ENCODE peak calls at places on chromosomes 4 and X, in seven cellular contexts. One of them, this sample, is unnamed.

GRCh38 chr4:40492747-40493146 is 136.9 kb downstream of the RBM47 start:
- DNase-seq in MG63: no peak
- DNase-seq in nephron progenitor cell: no peak
- DNase-seq in stimulated activated CD8-positive, alpha-beta memory T cell treated with anti-CD3 and anti-CD28 coated beads, Interleukin-2, amount 100 ng/mL, for 1 hour: no peak
- DNase-seq in GM13976: no peak
- DNase-seq in coronary artery: no peak
- DNase-seq in NCI-H748 treated with DMSO at 0.1 percent for 48 hours: no peak
- DNase-seq in this sample: no peak

GRCh38 chr4:148192526-148192925 is 249.7 kb downstream of the NR3C2 start:
- DNase-seq in MG63: no peak
- DNase-seq in nephron progenitor cell: no peak
- DNase-seq in stimulated activated CD8-positive, alpha-beta memory T cell treated with anti-CD3 and anti-CD28 coated beads, Interleukin-2, amount 100 ng/mL, for 1 hour: no peak
- DNase-seq in GM13976: no peak
- DNase-seq in coronary artery: no peak
- DNase-seq in NCI-H748 treated with DMSO at 0.1 percent for 48 hours: no peak
- DNase-seq in this sample: peak

GRCh38 chrX:323721-324628 is 5.4 kb upstream of the GTPBP6 start:
- DNase-seq in MG63: peak
- DNase-seq in nephron progenitor cell: peak
- DNase-seq in stimulated activated CD8-positive, alpha-beta memory T cell treated with anti-CD3 and anti-CD28 coated beads, Interleukin-2, amount 100 ng/mL, for 1 hour: no peak
- DNase-seq in GM13976: no peak
- DNase-seq in coronary artery: no peak
- DNase-seq in NCI-H748 treated with DMSO at 0.1 percent for 48 hours: no peak
- DNase-seq in this sample: no peak

GRCh38 chrX:131366387-131366786 is 77.3 kb upstream of the IGSF1 start:
- DNase-seq in MG63: no peak
- DNase-seq in nephron progenitor cell: no peak
- DNase-seq in stimulated activated CD8-positive, alpha-beta memory T cell treated with anti-CD3 and anti-CD28 coated beads, Interleukin-2, amount 100 ng/mL, for 1 hour: no peak
- DNase-seq in GM13976: no peak
- DNase-seq in coronary artery: no peak
- DNase-seq in NCI-H748 treated with DMSO at 0.1 percent for 48 hours: no peak
- DNase-seq in this sample: no peak

GRCh38 chr4:69787879-69788278 is 27.5 kb upstream of the SULT1B1 start:
- DNase-seq in MG63: peak
- DNase-seq in nephron progenitor cell: no peak
- DNase-seq in stimulated activated CD8-positive, alpha-beta memory T cell treated with anti-CD3 and anti-CD28 coated beads, Interleukin-2, amount 100 ng/mL, for 1 hour: no peak
- DNase-seq in GM13976: no peak
- DNase-seq in coronary artery: no peak
- DNase-seq in NCI-H748 treated with DMSO at 0.1 percent for 48 hours: no peak
- DNase-seq in this sample: no peak

GRCh38 chrX:139720136-139720535 is 12.2 kb upstream of the MCF2 start:
- DNase-seq in MG63: no peak
- DNase-seq in nephron progenitor cell: peak
- DNase-seq in stimulated activated CD8-positive, alpha-beta memory T cell treated with anti-CD3 and anti-CD28 coated beads, Interleukin-2, amount 100 ng/mL, for 1 hour: no peak
- DNase-seq in GM13976: no peak
- DNase-seq in coronary artery: no peak
- DNase-seq in NCI-H748 treated with DMSO at 0.1 percent for 48 hours: no peak
- DNase-seq in this sample: no peak

GRCh38 chrX:45422216-45422925 is 221.7 kb upstream of the DIPK2B start:
- DNase-seq in MG63: no peak
- DNase-seq in nephron progenitor cell: no peak
- DNase-seq in stimulated activated CD8-positive, alpha-beta memory T cell treated with anti-CD3 and anti-CD28 coated beads, Interleukin-2, amount 100 ng/mL, for 1 hour: no peak
- DNase-seq in GM13976: no peak
- DNase-seq in coronary artery: no peak
- DNase-seq in NCI-H748 treated with DMSO at 0.1 percent for 48 hours: no peak
- DNase-seq in this sample: no peak

GRCh38 chr4:65658117-65658516 is 12.2 kb downstream of the EPHA5 start:
- DNase-seq in MG63: no peak
- DNase-seq in nephron progenitor cell: no peak
- DNase-seq in stimulated activated CD8-positive, alpha-beta memory T cell treated with anti-CD3 and anti-CD28 coated beads, Interleukin-2, amount 100 ng/mL, for 1 hour: no peak
- DNase-seq in GM13976: no peak
- DNase-seq in coronary artery: no peak
- DNase-seq in NCI-H748 treated with DMSO at 0.1 percent for 48 hours: no peak
- DNase-seq in this sample: no peak

GRCh38 chr4:142549726-142550463 is 296.2 kb downstream of the INPP4B start:
- DNase-seq in MG63: peak
- DNase-seq in nephron progenitor cell: no peak
- DNase-seq in stimulated activated CD8-positive, alpha-beta memory T cell treated with anti-CD3 and anti-CD28 coated beads, Interleukin-2, amount 100 ng/mL, for 1 hour: no peak
- DNase-seq in GM13976: no peak
- DNase-seq in coronary artery: no peak
- DNase-seq in NCI-H748 treated with DMSO at 0.1 percent for 48 hours: peak
- DNase-seq in this sample: no peak

GRCh38 chrX:143663755-143664154 is 27.9 kb upstream of the SLITRK4 start:
- DNase-seq in MG63: no peak
- DNase-seq in nephron progenitor cell: no peak
- DNase-seq in stimulated activated CD8-positive, alpha-beta memory T cell treated with anti-CD3 and anti-CD28 coated beads, Interleukin-2, amount 100 ng/mL, for 1 hour: no peak
- DNase-seq in GM13976: no peak
- DNase-seq in coronary artery: no peak
- DNase-seq in NCI-H748 treated with DMSO at 0.1 percent for 48 hours: no peak
- DNase-seq in this sample: no peak

GRCh38 chrX:14886252-14886651 is 13.0 kb downstream of the MOSPD2 start:
- DNase-seq in MG63: no peak
- DNase-seq in nephron progenitor cell: no peak
- DNase-seq in stimulated activated CD8-positive, alpha-beta memory T cell treated with anti-CD3 and anti-CD28 coated beads, Interleukin-2, amount 100 ng/mL, for 1 hour: no peak
- DNase-seq in GM13976: no peak
- DNase-seq in coronary artery: no peak
- DNase-seq in NCI-H748 treated with DMSO at 0.1 percent for 48 hours: no peak
- DNase-seq in this sample: no peak

GRCh38 chr4:140281828-140282227 is 91.6 kb upstream of the SCOC start:
- DNase-seq in MG63: no peak
- DNase-seq in nephron progenitor cell: no peak
- DNase-seq in stimulated activated CD8-positive, alpha-beta memory T cell treated with anti-CD3 and anti-CD28 coated beads, Interleukin-2, amount 100 ng/mL, for 1 hour: no peak
- DNase-seq in GM13976: no peak
- DNase-seq in coronary artery: no peak
- DNase-seq in NCI-H748 treated with DMSO at 0.1 percent for 48 hours: no peak
- DNase-seq in this sample: no peak

GRCh38 chr4:172393220-172393619 is 580.0 kb downstream of the GALNTL6 start:
- DNase-seq in MG63: no peak
- DNase-seq in nephron progenitor cell: no peak
- DNase-seq in stimulated activated CD8-positive, alpha-beta memory T cell treated with anti-CD3 and anti-CD28 coated beads, Interleukin-2, amount 100 ng/mL, for 1 hour: no peak
- DNase-seq in GM13976: no peak
- DNase-seq in coronary artery: no peak
- DNase-seq in NCI-H748 treated with DMSO at 0.1 percent for 48 hours: peak
- DNase-seq in this sample: no peak

GRCh38 chr4:127219247-127219646 is 413.5 kb upstream of the INTU start:
- DNase-seq in MG63: no peak
- DNase-seq in nephron progenitor cell: no peak
- DNase-seq in stimulated activated CD8-positive, alpha-beta memory T cell treated with anti-CD3 and anti-CD28 coated beads, Interleukin-2, amount 100 ng/mL, for 1 hour: no peak
- DNase-seq in GM13976: no peak
- DNase-seq in coronary artery: no peak
- DNase-seq in NCI-H748 treated with DMSO at 0.1 percent for 48 hours: no peak
- DNase-seq in this sample: no peak

GRCh38 chrX:15170927-15171326 is 99.0 kb downstream of the ASB9 start:
- DNase-seq in MG63: no peak
- DNase-seq in nephron progenitor cell: no peak
- DNase-seq in stimulated activated CD8-positive, alpha-beta memory T cell treated with anti-CD3 and anti-CD28 coated beads, Interleukin-2, amount 100 ng/mL, for 1 hour: no peak
- DNase-seq in GM13976: no peak
- DNase-seq in coronary artery: no peak
- DNase-seq in NCI-H748 treated with DMSO at 0.1 percent for 48 hours: no peak
- DNase-seq in this sample: no peak

GRCh38 chrX:70434352-70434866 is 10.2 kb upstream of the DLG3 start:
- DNase-seq in MG63: peak
- DNase-seq in nephron progenitor cell: peak
- DNase-seq in stimulated activated CD8-positive, alpha-beta memory T cell treated with anti-CD3 and anti-CD28 coated beads, Interleukin-2, amount 100 ng/mL, for 1 hour: no peak
- DNase-seq in GM13976: peak
- DNase-seq in coronary artery: peak
- DNase-seq in NCI-H748 treated with DMSO at 0.1 percent for 48 hours: peak
- DNase-seq in this sample: peak

GRCh38 chr4:164890691-164891090 is 13.7 kb downstream of the APELA start:
- DNase-seq in MG63: no peak
- DNase-seq in nephron progenitor cell: no peak
- DNase-seq in stimulated activated CD8-positive, alpha-beta memory T cell treated with anti-CD3 and anti-CD28 coated beads, Interleukin-2, amount 100 ng/mL, for 1 hour: no peak
- DNase-seq in GM13976: no peak
- DNase-seq in coronary artery: no peak
- DNase-seq in NCI-H748 treated with DMSO at 0.1 percent for 48 hours: no peak
- DNase-seq in this sample: peak

GRCh38 chr4:91826186-91826585 is 477.6 kb upstream of the GRID2 start:
- DNase-seq in MG63: peak
- DNase-seq in nephron progenitor cell: no peak
- DNase-seq in stimulated activated CD8-positive, alpha-beta memory T cell treated with anti-CD3 and anti-CD28 coated beads, Interleukin-2, amount 100 ng/mL, for 1 hour: no peak
- DNase-seq in GM13976: no peak
- DNase-seq in coronary artery: no peak
- DNase-seq in NCI-H748 treated with DMSO at 0.1 percent for 48 hours: no peak
- DNase-seq in this sample: no peak

GRCh38 chr4:184370711-184371389 is 103.5 kb downstream of the IRF2 start:
- DNase-seq in MG63: no peak
- DNase-seq in nephron progenitor cell: no peak
- DNase-seq in stimulated activated CD8-positive, alpha-beta memory T cell treated with anti-CD3 and anti-CD28 coated beads, Interleukin-2, amount 100 ng/mL, for 1 hour: no peak
- DNase-seq in GM13976: no peak
- DNase-seq in coronary artery: no peak
- DNase-seq in NCI-H748 treated with DMSO at 0.1 percent for 48 hours: no peak
- DNase-seq in this sample: no peak

GRCh38 chr4:106529348-106530033 is 160.9 kb upstream of the GIMD1 start:
- DNase-seq in MG63: no peak
- DNase-seq in nephron progenitor cell: no peak
- DNase-seq in stimulated activated CD8-positive, alpha-beta memory T cell treated with anti-CD3 and anti-CD28 coated beads, Interleukin-2, amount 100 ng/mL, for 1 hour: no peak
- DNase-seq in GM13976: no peak
- DNase-seq in coronary artery: no peak
- DNase-seq in NCI-H748 treated with DMSO at 0.1 percent for 48 hours: no peak
- DNase-seq in this sample: no peak

GRCh38 chrX:110248582-110248981 is 69.3 kb downstream of the AMMECR1 start:
- DNase-seq in MG63: no peak
- DNase-seq in nephron progenitor cell: no peak
- DNase-seq in stimulated activated CD8-positive, alpha-beta memory T cell treated with anti-CD3 and anti-CD28 coated beads, Interleukin-2, amount 100 ng/mL, for 1 hour: no peak
- DNase-seq in GM13976: no peak
- DNase-seq in coronary artery: no peak
- DNase-seq in NCI-H748 treated with DMSO at 0.1 percent for 48 hours: no peak
- DNase-seq in this sample: no peak

GRCh38 chr4:8280158-8280875 is 10.8 kb downstream of the HTRA3 start:
- DNase-seq in MG63: no peak
- DNase-seq in nephron progenitor cell: no peak
- DNase-seq in stimulated activated CD8-positive, alpha-beta memory T cell treated with anti-CD3 and anti-CD28 coated beads, Interleukin-2, amount 100 ng/mL, for 1 hour: no peak
- DNase-seq in GM13976: no peak
- DNase-seq in coronary artery: no peak
- DNase-seq in NCI-H748 treated with DMSO at 0.1 percent for 48 hours: no peak
- DNase-seq in this sample: no peak

GRCh38 chr4:37665347-37666009 is 20.7 kb downstream of the RELL1 start:
- DNase-seq in MG63: no peak
- DNase-seq in nephron progenitor cell: no peak
- DNase-seq in stimulated activated CD8-positive, alpha-beta memory T cell treated with anti-CD3 and anti-CD28 coated beads, Interleukin-2, amount 100 ng/mL, for 1 hour: no peak
- DNase-seq in GM13976: no peak
- DNase-seq in coronary artery: no peak
- DNase-seq in NCI-H748 treated with DMSO at 0.1 percent for 48 hours: no peak
- DNase-seq in this sample: no peak

GRCh38 chrX:48919360-48919821 is 567 bp upstream of the PIM2 start:
- DNase-seq in MG63: no peak
- DNase-seq in nephron progenitor cell: no peak
- DNase-seq in stimulated activated CD8-positive, alpha-beta memory T cell treated with anti-CD3 and anti-CD28 coated beads, Interleukin-2, amount 100 ng/mL, for 1 hour: no peak
- DNase-seq in GM13976: no peak
- DNase-seq in coronary artery: no peak
- DNase-seq in NCI-H748 treated with DMSO at 0.1 percent for 48 hours: no peak
- DNase-seq in this sample: no peak

This sample was measured in HAP-1.